ENCODE peak calls at places on chromosome 5, in four cellular contexts. O is colonic mucosa; H is stimulated activated CD8-positive, alpha-beta memory T cell treated with anti-CD3 and anti-CD28 coated beads, Interleukin-2, amount 100 ng/mL, for 1 hour; E is memory B cell. I is an unnamed sample.
A peak's percentile ranks its signal among the peaks of the same experiment; 100 is the strongest.

GRCh38 chr5:77295863-77296378 is 85.4 kb downstream of the PDE8B start:
- DNase-seq in O (no peak), H (no peak), E (no peak), I (no peak)

GRCh38 chr5:102539598-102539997 is 40.8 kb upstream of the SLCO6A1 start:
- DNase-seq in O (no peak), H (no peak), E (no peak), I (no peak)

GRCh38 chr5:16642896-16643295 is 26.1 kb upstream of the RETREG1 start:
- DNase-seq in O (no peak), H (no peak), E (no peak), I (no peak)

GRCh38 chr5:16628376-16628775 is 11.6 kb upstream of the RETREG1 start:
- DNase-seq in O (no peak), H (no peak), E (no peak), I (no peak)

GRCh38 chr5:34684281-34684979 is 28.3 kb downstream of the RAI14 start:
- DNase-seq in O (no peak), H (no peak), E (no peak), I (no peak)

GRCh38 chr5:168552146-168552545 is 23.0 kb downstream of the FBLL1 start:
- DNase-seq in O (no peak), H (no peak), E (no peak), I (no peak)

GRCh38 chr5:159149085-159149484 is 49.4 kb upstream of the EBF1 start:
- DNase-seq in O (no peak), H (no peak), E (no peak), I (no peak)

GRCh38 chr5:132753135-132753987 is 6.1 kb downstream of the CCNI2 start:
- DNase-seq in O (no peak), H (no peak), E (no peak), I (no peak)

GRCh38 chr5:136109453-136109852 is 23.2 kb upstream of the SMAD5 start:
- DNase-seq in O (no peak), H (no peak), E (no peak), I (no peak)

GRCh38 chr5:133295520-133295919 is 243.7 kb downstream of the HSPA4 start:
- DNase-seq in O (no peak), H (no peak), E (no peak), I (no peak)

GRCh38 chr5:57751710-57752109 is 269.1 kb upstream of the ACTBL2 start:
- DNase-seq in O (no peak), H (no peak), E (no peak), I (no peak)

GRCh38 chr5:84430863-84431663 is 46.4 kb upstream of the EDIL3 start:
- DNase-seq in O (no peak), H (no peak), E (no peak), I (no peak)

GRCh38 chr5:144028058-144028457 is 142.4 kb downstream of the YIPF5 start:
- DNase-seq in O (no peak), H (no peak), E (no peak), I (no peak)

GRCh38 chr5:120236360-120236759 is 227.7 kb upstream of the PRR16 start:
- DNase-seq in O (no peak), H (no peak), E (no peak), I (no peak)

GRCh38 chr5:16809816-16810502 is 126.1 kb downstream of the MYO10 start:
- DNase-seq in O (peak; percentile 39), H (no peak), E (no peak), I (no peak)

GRCh38 chr5:139678751-139679750 is 30.9 kb downstream of the CXXC5 start:
- DNase-seq in O (no peak), H (no peak), E (no peak), I (no peak)

GRCh38 chr5:163915481-163915961 is 410.1 kb downstream of the MAT2B start:
- DNase-seq in O (peak; percentile 72), H (no peak), E (peak; percentile 76), I (peak; percentile 62)

GRCh38 chr5:167888395-167888794 is 403.1 kb upstream of the WWC1 start:
- DNase-seq in O (no peak), H (no peak), E (no peak), I (no peak)